ENCODE peak calls at places on chromosomes 1 and 21, in five cellular contexts. H is H1, Z is HepG2, X is GM12878, D is K562. A is an unnamed sample.

GRCh38 chr1:147177611-147178370 is 5.5 kb upstream of the PRKAB2 start:
- DNase-seq in H (no peak), Z (no peak), X (no peak), D (no peak), A (no peak)

GRCh38 chr21:31557956-31558838 is 101.3 kb upstream of the SOD1 start:
- DNase-seq in H (peak; percentile 83), Z (no peak), X (no peak), D (no peak), A (no peak)

GRCh38 chr1:172673761-172674160 is 14.9 kb downstream of the FASLG start:
- DNase-seq in H (no peak), Z (no peak), X (no peak), D (no peak), A (no peak)

GRCh38 chr1:180881806-180882509 is 30.7 kb upstream of the KIAA1614 start:
- DNase-seq in H (no peak), Z (peak; percentile 25), X (no peak), D (peak; percentile 76), A (peak; percentile 21)

GRCh38 chr21:41407541-41408460 is 18.2 kb upstream of the MX1 start:
- DNase-seq in H (no peak), Z (no peak), X (no peak), D (no peak), A (no peak)

GRCh38 chr1:57447551-57447950 is 23.7 kb upstream of the DAB1 start:
- DNase-seq in H (no peak), Z (no peak), X (no peak), D (no peak), A (no peak)

GRCh38 chr1:231076802-231077201 is 36.7 kb upstream of the FAM89A start:
- DNase-seq in H (no peak), Z (no peak), X (no peak), D (no peak), A (no peak)

GRCh38 chr1:3530086-3530930 is 75.8 kb downstream of the ARHGEF16 start:
- DNase-seq in H (peak; percentile 62), Z (no peak), X (no peak), D (no peak), A (no peak)

GRCh38 chr1:6460349-6461236 is 5.4 kb downstream of the TNFRSF25 start:
- DNase-seq in H (no peak), Z (no peak), X (no peak), D (no peak), A (no peak)

GRCh38 chr1:113388621-113389355 is 1.5 kb upstream of the MAGI3 start:
- DNase-seq in H (no peak), Z (peak; percentile 91), X (no peak), D (peak; percentile 56), A (no peak)

GRCh38 chr1:96971439-96971838 is 249.9 kb downstream of the PTBP2 start:
- DNase-seq in H (no peak), Z (no peak), X (no peak), D (no peak), A (no peak)

GRCh38 chr21:24290151-24290833 is 1317.0 kb downstream of the MRPL39 start:
- DNase-seq in H (no peak), Z (no peak), X (no peak), D (no peak), A (no peak)

GRCh38 chr1:178109348-178110143 is 15.6 kb downstream of the RASAL2 start:
- DNase-seq in H (no peak), Z (no peak), X (no peak), D (no peak), A (no peak)

GRCh38 chr1:98870959-98871903 is 133.4 kb downstream of the PLPPR5 start:
- DNase-seq in H (no peak), Z (no peak), X (peak; percentile 73), D (no peak), A (no peak)

GRCh38 chr1:67723620-67724019 is 38.6 kb downstream of the GADD45A start:
- DNase-seq in H (no peak), Z (no peak), X (no peak), D (peak; percentile 26), A (no peak)

GRCh38 chr1:19949016-19949415 is 25.6 kb upstream of the PLA2G2E start:
- DNase-seq in H (no peak), Z (peak; percentile 28), X (no peak), D (no peak), A (peak; percentile 48)

GRCh38 chr21:37525810-37526209 is 159.2 kb downstream of the DYRK1A start:
- DNase-seq in H (no peak), Z (no peak), X (no peak), D (no peak), A (no peak)
- TF ChIP-seq SRF in H (no peak), Z (no peak), X (no peak), D (no peak), A (no peak)

GRCh38 chr21:42562258-42562657 is 48.6 kb downstream of the SLC37A1 start:
- DNase-seq in H (no peak), Z (peak; percentile 36), X (no peak), D (no peak), A (no peak)

GRCh38 chr21:42563261-42564045 is 49.8 kb downstream of the SLC37A1 start:
- DNase-seq in H (no peak), Z (no peak), X (no peak), D (no peak), A (no peak)

GRCh38 chr21:42562816-42563215 is 49.2 kb downstream of the SLC37A1 start:
- DNase-seq in H (no peak), Z (no peak), X (no peak), D (no peak), A (no peak)

GRCh38 chr21:42560517-42561179 is 47.0 kb downstream of the SLC37A1 start:
- DNase-seq in H (no peak), Z (no peak), X (no peak), D (no peak), A (no peak)

DNA sequence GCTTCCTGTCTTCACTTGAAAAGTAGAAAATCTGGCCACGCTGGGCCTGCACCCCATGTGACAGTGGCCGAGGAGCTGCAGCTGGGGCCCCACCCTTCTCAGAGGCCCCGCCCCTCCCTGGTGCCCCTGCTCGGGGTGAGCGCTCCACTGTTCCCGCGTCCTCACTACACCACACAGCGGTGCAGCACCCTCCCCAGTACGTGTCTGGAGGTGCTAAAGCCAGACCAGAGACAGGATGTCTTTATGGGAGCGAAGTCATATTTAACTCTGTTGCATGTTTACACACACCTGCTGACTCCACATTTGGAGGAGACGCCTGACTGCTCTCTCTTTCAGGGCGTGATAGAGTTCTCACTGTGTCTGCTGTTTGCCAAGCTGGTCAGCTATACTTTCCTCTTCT is 48.1 kb downstream of the SLC37A1 start:
- DNase-seq in H (no peak), Z (peak; percentile 13), X (peak; percentile 62), D (peak; percentile 58), A (no peak)
- TF ChIP-seq JUND in H (no peak), Z (no peak), X (no peak), D (no peak), A (no peak)

DNA sequence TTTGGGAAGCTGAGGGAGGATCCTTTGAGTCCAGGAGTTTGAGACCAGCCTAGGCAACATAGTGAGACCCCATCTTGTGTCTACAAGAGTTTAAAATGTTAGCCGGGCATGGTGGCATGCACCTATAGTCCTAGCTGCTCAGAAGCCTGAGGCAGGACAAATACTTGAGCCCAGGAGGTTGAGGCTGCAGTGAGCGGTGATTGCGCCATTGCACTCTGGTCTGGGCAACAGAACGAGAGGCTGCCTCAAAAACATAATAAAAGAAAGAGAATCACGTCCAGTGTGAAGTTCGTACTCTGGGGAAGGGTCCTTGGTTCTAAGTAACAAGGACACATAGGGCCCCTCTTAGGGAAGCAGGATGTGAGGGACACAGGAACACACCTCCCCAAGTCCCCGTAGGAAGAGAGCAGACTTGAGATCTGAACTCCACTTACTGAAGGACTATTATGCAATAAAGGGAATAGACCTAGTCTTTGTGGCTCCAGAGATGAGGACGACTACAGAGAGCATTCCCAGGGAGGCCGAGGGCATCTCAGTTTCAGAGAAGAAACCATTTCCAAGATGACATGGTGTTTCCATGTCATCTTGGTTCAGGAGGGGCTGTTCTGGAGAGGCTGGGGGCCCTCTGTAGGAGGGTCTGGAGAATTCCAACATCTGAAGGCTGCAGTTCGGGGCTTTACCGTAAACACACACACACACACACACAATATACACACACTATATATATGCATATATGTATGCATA is 10.8 kb upstream of the ENO1 start:
- DNase-seq in H (no peak), Z (no peak), X (no peak), D (no peak), A (no peak)
- H3K4me2 ChIP-seq in H (no peak overlapping the region), Z (peak overlapping the region; percentile 93), X (no peak overlapping the region), D (no peak overlapping the region), A (peak overlapping the region; percentile 86)

GRCh38 chr1:1354271-1355247 is 3.8 kb downstream of the MXRA8 start:
- DNase-seq in H (peak; percentile 69), Z (no peak), X (no peak), D (no peak), A (no peak)
- TF ChIP-seq SRF in H (no peak), Z (no peak), X (no peak), D (no peak), A (no peak)

DNA sequence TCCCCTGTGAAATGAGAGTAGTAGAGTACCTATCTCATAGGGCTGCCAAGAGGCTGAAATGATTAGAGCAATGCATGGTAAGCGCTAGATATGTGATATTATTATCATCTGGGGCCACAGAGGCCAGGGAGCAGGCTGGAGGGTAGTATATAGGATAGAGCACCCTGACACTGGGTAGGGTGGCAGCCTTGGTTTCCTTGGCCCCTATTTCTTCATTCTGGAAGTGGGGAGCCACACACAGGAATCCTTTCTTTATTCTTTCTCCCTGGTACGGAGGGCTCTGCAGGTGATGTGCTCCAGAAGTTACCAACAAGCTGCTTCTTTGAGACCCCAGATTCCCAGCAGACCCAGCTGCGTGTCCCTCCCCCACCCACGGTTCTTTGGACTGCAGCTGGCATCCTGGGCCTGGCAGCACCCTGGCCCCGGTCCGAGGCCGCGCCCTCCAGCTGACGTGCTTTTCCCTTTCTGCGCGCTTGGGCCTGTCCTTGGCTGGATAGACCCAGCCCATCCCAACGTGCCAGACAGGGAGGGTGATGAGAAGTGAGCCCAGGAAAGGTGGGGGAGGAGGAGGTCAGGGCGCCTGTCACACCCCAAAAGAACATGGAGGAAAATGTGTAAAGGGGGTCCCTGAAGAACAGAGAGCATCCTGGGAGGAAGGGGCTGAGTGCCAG is 18.2 kb downstream of the INAVA start:
- DNase-seq in H (no peak), Z (no peak), X (no peak), D (no peak), A (no peak)
- TF ChIP-seq JUND in H (no peak), Z (no peak), X (no peak), D (no peak), A (no peak)

GRCh38 chr1:33351281-33351660 is 30.4 kb upstream of the A3GALT2 start:
- DNase-seq in H (no peak), Z (no peak), X (no peak), D (no peak), A (no peak)
- H3K4me2 ChIP-seq in H (no peak overlapping the region), Z (peak overlapping the region; percentile 97), X (peak overlapping the region; percentile 98), D (peak overlapping the region; percentile 97), A (peak overlapping the region; percentile 96)

GRCh38 chr1:25958475-25958874 is 39.4 kb downstream of the PAFAH2 start:
- DNase-seq in H (no peak), Z (no peak), X (no peak), D (no peak), A (no peak)
- TF ChIP-seq SRF in H (no peak), Z (no peak), X (no peak), D (no peak), A (no peak)

DNA sequence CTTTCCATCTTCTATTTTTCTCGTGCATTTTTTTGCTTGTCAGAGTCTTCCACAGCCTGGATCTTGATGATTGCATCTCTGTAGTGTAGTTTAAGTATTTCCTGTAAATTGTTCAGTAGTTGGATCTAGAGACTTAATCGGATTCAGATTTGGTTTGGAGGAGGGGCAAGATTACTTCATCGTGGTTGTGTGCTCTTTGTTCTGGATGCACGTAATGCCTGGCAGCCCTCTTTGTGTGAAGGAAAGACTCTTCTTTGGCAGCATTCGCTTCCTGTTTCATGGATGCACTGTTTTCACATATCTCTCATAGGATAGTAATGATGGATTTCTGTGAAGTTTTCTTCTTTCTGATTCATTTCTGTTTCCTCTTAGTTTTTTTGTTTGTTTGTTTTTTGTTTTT is 14.2 kb downstream of the SEMA4A start:
- DNase-seq in H (no peak), Z (no peak), X (no peak), D (no peak), A (no peak)
- TF ChIP-seq JUND in H (no peak), Z (no peak), X (no peak), D (no peak), A (no peak)

A was measured in HCT116.